ENCODE peak calls at places on chromosomes 13 and 19, in nine cellular contexts. E is cardiac muscle cell, C is AG09309, B is A549, N is astrocyte of the spinal cord, G is epithelial cell of esophagus, X is lower lobe of right lung, Y is psoas muscle, S is AG04450. F is an unnamed sample.

GRCh38 chr13:74444161-74444571 is 310.0 kb upstream of the KLF12 start:
- DNase-seq in E (no peak), C (no peak), B (no peak), N (peak), G (peak), X (no peak), Y (no peak), S (no peak), F (peak)

GRCh38 chr19:49875177-49875576 is 2.0 kb downstream of the AKT1S1 start:
- DNase-seq in E (no peak), C (no peak), B (no peak), N (no peak), G (no peak), X (no peak), Y (no peak), S (no peak), F (no peak)

GRCh38 chr13:52651880-52652169 is 811 bp upstream of the SUGT1 start:
- DNase-seq in E (no peak), C (no peak), B (peak), N (no peak), G (no peak), X (no peak), Y (no peak), S (peak), F (no peak)

GRCh38 chr19:3366761-3367571 is 583 bp downstream of the NFIC start:
- DNase-seq in E (peak), C (no peak), B (no peak), N (peak), G (no peak), X (peak), Y (peak), S (no peak), F (no peak)

GRCh38 chr13:40031031-40031430 is 375.6 kb downstream of the COG6 start:
- DNase-seq in E (no peak), C (peak), B (no peak), N (peak), G (peak), X (no peak), Y (no peak), S (peak), F (peak)

GRCh38 chr19:31355330-31356289 is 6.4 kb upstream of the TSHZ3 start:
- DNase-seq in E (no peak), C (no peak), B (no peak), N (no peak), G (peak), X (no peak), Y (no peak), S (no peak), F (no peak)

GRCh38 chr19:3990815-3991117 is 5.5 kb upstream of the EEF2 start:
- DNase-seq in E (no peak), C (no peak), B (no peak), N (no peak), G (no peak), X (no peak), Y (no peak), S (no peak), F (no peak)

GRCh38 chr13:39600766-39601165 is 2.2 kb downstream of the LHFPL6 start:
- DNase-seq in E (no peak), C (no peak), B (no peak), N (peak), G (no peak), X (no peak), Y (no peak), S (no peak), F (peak)

GRCh38 chr19:6663236-6664187 is 6.4 kb downstream of the TNFSF14 start:
- DNase-seq in E (no peak), C (no peak), B (no peak), N (no peak), G (peak), X (no peak), Y (no peak), S (no peak), F (peak)

GRCh38 chr19:56138069-56138468 is 3.0 kb upstream of the ZNF444 start:
- DNase-seq in E (no peak), C (no peak), B (no peak), N (no peak), G (no peak), X (peak), Y (no peak), S (no peak), F (peak)

GRCh38 chr19:35717665-35718344 is at the start of gene KMT2B:
- DNase-seq in E (peak), C (peak), B (peak), N (peak), G (peak), X (no peak), Y (peak), S (no peak), F (peak)

GRCh38 chr19:48959341-48960239 is 4.9 kb downstream of the BAX start:
- DNase-seq in E (no peak), C (no peak), B (no peak), N (no peak), G (no peak), X (no peak), Y (no peak), S (no peak), F (no peak)

GRCh38 chr13:44403720-44404063 is 30.1 kb downstream of the SERP2 start:
- DNase-seq in E (no peak), C (no peak), B (no peak), N (no peak), G (peak), X (no peak), Y (no peak), S (no peak), F (no peak)

GRCh38 chr19:492091-492531 is 4.2 kb upstream of the MADCAM1 start:
- DNase-seq in E (no peak), C (no peak), B (no peak), N (no peak), G (no peak), X (no peak), Y (peak), S (no peak), F (no peak)

GRCh38 chr19:48874309-48875135 is 2.3 kb downstream of the PPP1R15A start:
- DNase-seq in E (no peak), C (no peak), B (peak), N (peak), G (peak), X (no peak), Y (peak), S (no peak), F (peak)

GRCh38 chr13:51844862-51845573 is at the start of gene TMEM272:
- DNase-seq in E (peak), C (no peak), B (peak), N (peak), G (peak), X (peak), Y (peak), S (no peak), F (peak)

GRCh38 chr19:632228-633067 is 889 bp downstream of the POLRMT start:
- DNase-seq in E (peak), C (no peak), B (peak), N (peak), G (peak), X (peak), Y (no peak), S (no peak), F (peak)

GRCh38 chr19:11204943-11205349 is 7.6 kb upstream of the KANK2 start:
- DNase-seq in E (no peak), C (no peak), B (no peak), N (no peak), G (no peak), X (no peak), Y (peak), S (no peak), F (no peak)

GRCh38 chr13:106534844-106535551 is 464 bp downstream of the EFNB2 start:
- DNase-seq in E (peak), C (no peak), B (peak), N (peak), G (no peak), X (peak), Y (peak), S (no peak), F (peak)

GRCh38 chr13:30123575-30123974 is 183.8 kb downstream of the KATNAL1 start:
- DNase-seq in E (no peak), C (no peak), B (no peak), N (no peak), G (no peak), X (no peak), Y (no peak), S (no peak), F (no peak)

GRCh38 chr19:245457-245856 is 45.7 kb downstream of the PLPP2 start:
- DNase-seq in E (no peak), C (no peak), B (no peak), N (no peak), G (no peak), X (no peak), Y (no peak), S (no peak), F (no peak)

GRCh38 chr19:33644284-33644836 is 22.6 kb downstream of the CHST8 start:
- DNase-seq in E (no peak), C (no peak), B (no peak), N (no peak), G (no peak), X (peak), Y (no peak), S (no peak), F (no peak)

GRCh38 chr13:38868870-38869269 is 121.8 kb downstream of the STOML3 start:
- DNase-seq in E (no peak), C (no peak), B (no peak), N (no peak), G (no peak), X (no peak), Y (no peak), S (no peak), F (no peak)

GRCh38 chr13:26095846-26096245 is 44.0 kb upstream of the SHISA2 start:
- DNase-seq in E (no peak), C (no peak), B (no peak), N (no peak), G (no peak), X (no peak), Y (no peak), S (no peak), F (no peak)

DNA sequence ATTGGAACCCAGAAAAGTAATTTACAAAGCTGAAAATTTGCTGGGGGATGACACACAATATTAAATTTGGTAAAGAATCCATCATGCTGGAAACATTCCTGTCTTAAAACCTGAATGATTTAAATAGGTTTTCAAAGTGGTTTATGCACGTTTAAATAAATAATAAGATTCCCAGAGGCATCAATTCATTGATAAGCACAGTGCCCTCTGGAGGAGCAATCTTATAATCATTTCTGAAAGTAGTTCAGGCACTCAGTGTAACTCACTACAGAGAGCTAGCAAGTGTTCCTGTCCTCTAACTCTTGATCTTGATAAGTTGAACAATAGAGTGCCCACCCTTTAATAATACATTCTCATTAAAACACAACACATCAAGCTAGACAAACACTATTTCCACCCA is 43.5 kb upstream of the SHISA2 start:
- DNase-seq in E (no peak), C (no peak), B (no peak), N (no peak), G (no peak), X (no peak), Y (no peak), S (no peak), F (no peak)
- TF ChIP-seq CTCF in E (no peak), C (no peak), B (no peak), N (no peak), G (no peak), X (no peak), Y (no peak), S (no peak), F (no peak)

GRCh38 chr13:97030705-97031452 is 36.6 kb upstream of the OXGR1 start:
- DNase-seq in E (peak), C (peak), B (peak), N (peak), G (peak), X (no peak), Y (no peak), S (peak), F (peak)
- TF ChIP-seq CTCF in E (peak), C (peak), B (peak), N (peak), G (peak), X (no peak), Y (no peak), S (peak), F (peak)

GRCh38 chr13:20561731-20562130 is 5.2 kb upstream of the IFT88 start:
- DNase-seq in E (no peak), C (no peak), B (no peak), N (no peak), G (no peak), X (no peak), Y (no peak), S (no peak), F (no peak)
- TF ChIP-seq CTCF in E (no peak), C (no peak), B (no peak), N (no peak), G (no peak), X (no peak), Y (no peak), S (no peak), F (no peak)

GRCh38 chr13:87172166-87172825 is 498.9 kb upstream of the SLITRK5 start:
- DNase-seq in E (no peak), C (no peak), B (no peak), N (no peak), G (no peak), X (no peak), Y (no peak), S (no peak), F (no peak)
- TF ChIP-seq CTCF in E (no peak), C (no peak), B (no peak), N (no peak), G (no peak), X (no peak), Y (no peak), S (no peak), F (no peak)

GRCh38 chr19:42324655-42325307 is 654 bp upstream of the MEGF8 start:
- DNase-seq in E (no peak), C (no peak), B (no peak), N (no peak), G (no peak), X (no peak), Y (no peak), S (no peak), F (no peak)

GRCh38 chr19:42326969-42327368 is 1.5 kb downstream of the MEGF8 start:
- DNase-seq in E (no peak), C (no peak), B (no peak), N (no peak), G (no peak), X (no peak), Y (no peak), S (no peak), F (no peak)

GRCh38 chr19:42325896-42326771 is 699 bp downstream of the MEGF8 start:
- DNase-seq in E (peak), C (no peak), B (peak), N (no peak), G (no peak), X (no peak), Y (peak), S (no peak), F (no peak)

GRCh38 chr19:42323852-42324654 is 1.4 kb upstream of the MEGF8 start:
- DNase-seq in E (no peak), C (no peak), B (no peak), N (no peak), G (no peak), X (no peak), Y (no peak), S (no peak), F (no peak)

DNA sequence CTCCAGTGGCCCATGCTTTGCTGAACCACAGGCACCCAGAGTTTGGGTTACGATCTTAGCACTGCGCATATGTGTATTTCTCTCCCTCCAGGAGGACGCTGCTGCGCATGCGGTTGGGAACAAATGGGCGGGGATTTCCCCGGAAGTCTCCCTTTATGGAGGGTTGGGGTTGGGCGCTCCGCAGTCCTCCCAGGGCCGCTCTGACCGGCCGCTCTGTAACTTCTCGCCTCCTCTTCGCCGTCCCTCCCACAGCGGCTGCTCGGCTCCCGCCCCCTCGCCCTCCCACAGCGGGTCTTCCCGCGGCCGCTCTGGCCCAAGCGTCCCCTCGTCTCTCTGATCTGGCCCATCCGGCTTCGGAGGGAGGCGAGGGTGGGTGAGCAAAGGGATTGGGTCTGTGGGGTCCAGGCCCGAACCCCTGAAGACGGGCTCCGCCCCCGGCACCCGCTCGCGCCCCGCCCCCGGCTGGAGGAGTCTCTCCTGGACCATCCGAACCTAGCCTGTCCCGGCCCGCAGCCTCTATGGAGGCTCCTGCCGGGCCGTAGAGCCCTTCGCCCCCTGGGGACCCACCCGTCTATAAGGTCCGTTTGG is at the start of gene MEGF8:
- DNase-seq in E (peak), C (peak), B (peak), N (peak), G (peak), X (peak), Y (peak), S (peak), F (peak)
- TF ChIP-seq CTCF in E (peak), C (peak), B (no peak), N (peak), G (peak), X (peak), Y (no peak), S (peak), F (peak)

DNA sequence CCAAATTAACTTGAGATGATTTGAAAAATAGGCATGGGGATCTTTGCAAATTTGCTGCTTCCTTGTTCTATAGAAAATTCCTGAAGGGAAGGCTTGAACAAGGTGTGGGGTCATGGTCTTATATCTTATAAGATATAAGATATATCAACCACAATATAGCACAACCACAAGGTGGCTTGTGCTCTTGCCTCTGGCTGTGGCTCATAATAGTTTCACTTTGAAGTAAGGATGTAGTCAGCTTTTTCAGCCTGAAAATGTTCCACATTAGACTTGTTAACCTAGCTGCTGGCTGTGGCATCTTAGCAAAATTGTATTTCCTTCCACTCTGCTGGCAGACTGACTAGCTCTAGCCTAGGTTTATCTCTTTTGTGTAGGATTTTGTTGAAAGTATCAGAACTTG is 169.7 kb downstream of the KLF5 start:
- DNase-seq in E (no peak), C (no peak), B (no peak), N (peak), G (peak), X (no peak), Y (no peak), S (no peak), F (peak)
- TF ChIP-seq CTCF in E (no peak), C (peak), B (no peak), N (peak), G (peak), X (no peak), Y (no peak), S (peak), F (no peak)